ENCODE peak calls at places on chromosomes 16 and 17, in five cellular contexts. One of them, this sample, is unnamed. For H3K36me3, the result is how much of the 10 kb centered on the place peaks cover.

GRCh38 chr16:86317617-86318021 is 192.7 kb upstream of the FOXF1 start:
- DNase-seq in neural progenitor cell: no peak
- DNase-seq in HCT116: no peak
- DNase-seq in mesenchymal stem cell: no peak
- DNase-seq in kidney: no peak
- DNase-seq in this sample: no peak

GRCh38 chr16:51071326-51071725 is 79.7 kb downstream of the SALL1 start:
- DNase-seq in neural progenitor cell: no peak
- DNase-seq in HCT116: no peak
- DNase-seq in mesenchymal stem cell: no peak
- DNase-seq in kidney: no peak
- DNase-seq in this sample: no peak

GRCh38 chr17:49746791-49747490 is 17.0 kb downstream of the FAM117A start:
- DNase-seq in neural progenitor cell: no peak
- DNase-seq in HCT116: no peak
- DNase-seq in mesenchymal stem cell: no peak
- DNase-seq in kidney: no peak
- DNase-seq in this sample: no peak

GRCh38 chr17:76994237-76994637 is 126.0 kb downstream of the MGAT5B start:
- DNase-seq in neural progenitor cell: peak
- DNase-seq in HCT116: no peak
- DNase-seq in mesenchymal stem cell: no peak
- DNase-seq in kidney: no peak
- DNase-seq in this sample: no peak

GRCh38 chr17:51341457-51341856 is 81.1 kb downstream of the UTP18 start:
- DNase-seq in neural progenitor cell: no peak
- DNase-seq in HCT116: no peak
- DNase-seq in mesenchymal stem cell: no peak
- DNase-seq in kidney: no peak
- DNase-seq in this sample: no peak

GRCh38 chr17:7225711-7226331 is 6.1 kb downstream of the ACADVL start:
- DNase-seq in neural progenitor cell: no peak
- DNase-seq in HCT116: no peak
- DNase-seq in mesenchymal stem cell: no peak
- DNase-seq in kidney: peak
- DNase-seq in this sample: no peak

GRCh38 chr16:15966420-15967222 is 17.2 kb downstream of the ABCC1 start:
- DNase-seq in neural progenitor cell: no peak
- DNase-seq in HCT116: peak
- DNase-seq in mesenchymal stem cell: peak
- DNase-seq in kidney: no peak
- DNase-seq in this sample: no peak

GRCh38 chr17:77214328-77214727 is 73.6 kb downstream of the SEC14L1 start:
- DNase-seq in neural progenitor cell: no peak
- DNase-seq in HCT116: no peak
- DNase-seq in mesenchymal stem cell: no peak
- DNase-seq in kidney: no peak
- DNase-seq in this sample: no peak

GRCh38 chr17:11511696-11512095 is 86.6 kb upstream of the DNAH9 start:
- DNase-seq in neural progenitor cell: no peak
- DNase-seq in HCT116: no peak
- DNase-seq in mesenchymal stem cell: no peak
- DNase-seq in kidney: no peak
- DNase-seq in this sample: no peak

GRCh38 chr16:69301861-69302260 is 9.3 kb upstream of the VPS4A start:
- DNase-seq in neural progenitor cell: no peak
- DNase-seq in HCT116: no peak
- DNase-seq in mesenchymal stem cell: no peak
- DNase-seq in kidney: no peak
- DNase-seq in this sample: no peak

GRCh38 chr17:31313982-31314787 is at the start of gene EVI2B:
- DNase-seq in neural progenitor cell: no peak
- DNase-seq in HCT116: no peak
- DNase-seq in mesenchymal stem cell: peak
- DNase-seq in kidney: no peak
- DNase-seq in this sample: no peak

GRCh38 chr16:57900796-57901479 is 70.0 kb downstream of the CNGB1 start:
- DNase-seq in neural progenitor cell: no peak
- DNase-seq in HCT116: no peak
- DNase-seq in mesenchymal stem cell: no peak
- DNase-seq in kidney: peak
- DNase-seq in this sample: no peak

GRCh38 chr16:31868701-31869167 is 4.9 kb upstream of the ZNF267 start:
- DNase-seq in neural progenitor cell: peak
- DNase-seq in HCT116: peak
- DNase-seq in mesenchymal stem cell: peak
- DNase-seq in kidney: peak
- DNase-seq in this sample: peak

GRCh38 chr17:74960739-74961342 is 11.7 kb downstream of the HID1 start:
- DNase-seq in neural progenitor cell: peak
- DNase-seq in HCT116: peak
- DNase-seq in mesenchymal stem cell: peak
- DNase-seq in kidney: no peak
- DNase-seq in this sample: no peak

GRCh38 chr16:11330526-11331237 is 14.6 kb upstream of the RMI2 start:
- DNase-seq in neural progenitor cell: no peak
- DNase-seq in HCT116: no peak
- DNase-seq in mesenchymal stem cell: no peak
- DNase-seq in kidney: no peak
- DNase-seq in this sample: no peak

GRCh38 chr16:15415411-15416070 is 18.8 kb upstream of the BMERB1 start:
- DNase-seq in neural progenitor cell: no peak
- DNase-seq in HCT116: no peak
- DNase-seq in mesenchymal stem cell: no peak
- DNase-seq in kidney: no peak
- DNase-seq in this sample: no peak

GRCh38 chr16:1941924-1942809 is 832 bp downstream of the MSRB1 start:
- DNase-seq in neural progenitor cell: no peak
- DNase-seq in HCT116: no peak
- DNase-seq in mesenchymal stem cell: no peak
- DNase-seq in kidney: no peak
- DNase-seq in this sample: no peak

GRCh38 chr17:2064980-2065785 is 10.3 kb downstream of the HIC1 start:
- DNase-seq in neural progenitor cell: peak
- DNase-seq in HCT116: no peak
- DNase-seq in mesenchymal stem cell: peak
- DNase-seq in kidney: peak
- DNase-seq in this sample: no peak

GRCh38 chr17:16419929-16420271 is 4.5 kb downstream of the TRPV2 start:
- DNase-seq in neural progenitor cell: no peak
- DNase-seq in HCT116: no peak
- DNase-seq in mesenchymal stem cell: peak
- DNase-seq in kidney: no peak
- DNase-seq in this sample: peak

GRCh38 chr16:48330847-48331204 is 54.4 kb downstream of the SIAH1 start:
- DNase-seq in neural progenitor cell: no peak
- DNase-seq in HCT116: no peak
- DNase-seq in mesenchymal stem cell: no peak
- DNase-seq in kidney: no peak
- DNase-seq in this sample: no peak

GRCh38 chr16:80300876-80301275 is 239.9 kb upstream of the DYNLRB2 start:
- DNase-seq in neural progenitor cell: no peak
- DNase-seq in HCT116: no peak
- DNase-seq in mesenchymal stem cell: no peak
- DNase-seq in kidney: no peak
- DNase-seq in this sample: no peak

GRCh38 chr17:17729620-17730249 is 48.5 kb downstream of the RAI1 start:
- DNase-seq in neural progenitor cell: peak
- DNase-seq in HCT116: peak
- DNase-seq in mesenchymal stem cell: peak
- DNase-seq in kidney: no peak
- DNase-seq in this sample: peak

GRCh38 chr17:64378890-64379354 is 11.7 kb downstream of the PECAM1 start:
- DNase-seq in neural progenitor cell: no peak
- DNase-seq in HCT116: no peak
- DNase-seq in mesenchymal stem cell: no peak
- DNase-seq in kidney: peak
- DNase-seq in this sample: no peak

GRCh38 chr16:19008245-19008644 is 24.5 kb downstream of the TMC7 start:
- DNase-seq in neural progenitor cell: peak
- DNase-seq in HCT116: no peak
- DNase-seq in mesenchymal stem cell: peak
- DNase-seq in kidney: no peak
- DNase-seq in this sample: no peak

GRCh38 chr16:84821728-84822676 is 2.2 kb downstream of the CRISPLD2 start:
- DNase-seq in neural progenitor cell: no peak
- DNase-seq in HCT116: no peak
- DNase-seq in mesenchymal stem cell: peak
- DNase-seq in kidney: peak
- DNase-seq in this sample: no peak

GRCh38 chr16:72985148-72985882 is 62.6 kb downstream of the ZFHX3 start:
- DNase-seq in neural progenitor cell: no peak
- DNase-seq in HCT116: no peak
- DNase-seq in mesenchymal stem cell: peak
- DNase-seq in kidney: no peak
- DNase-seq in this sample: no peak

DNA sequence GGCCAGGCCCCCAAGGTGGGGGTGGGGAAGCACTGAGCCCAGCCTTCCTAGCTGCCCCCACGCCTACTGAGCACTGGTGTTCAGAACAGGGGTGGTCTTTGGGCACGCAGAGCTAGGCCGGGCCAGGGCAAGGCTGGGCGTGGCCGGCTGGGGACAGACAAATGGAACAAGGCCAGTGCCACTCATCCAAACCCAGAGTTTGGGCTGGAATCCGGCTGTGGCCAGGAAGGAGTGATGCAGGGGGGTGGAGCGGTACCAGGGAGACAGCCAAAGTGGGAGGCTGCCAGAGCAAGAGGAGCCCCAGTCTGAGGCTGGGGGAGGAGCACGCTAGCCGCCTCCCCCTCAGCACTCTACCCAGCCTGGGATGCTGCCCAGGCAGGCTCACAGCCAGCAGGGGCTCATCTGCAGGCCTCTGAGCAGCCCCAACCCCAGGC is 9.3 kb downstream of the TP53I13 start:
- DNase-seq in neural progenitor cell: no peak
- DNase-seq in HCT116: no peak
- DNase-seq in mesenchymal stem cell: no peak
- DNase-seq in kidney: peak
- DNase-seq in this sample: no peak
- H3K36me3 ChIP-seq in neural progenitor cell: under half
- H3K36me3 ChIP-seq in HCT116: under half
- H3K36me3 ChIP-seq in mesenchymal stem cell: half or more
- H3K36me3 ChIP-seq in kidney: under half
- H3K36me3 ChIP-seq in this sample: half or more

GRCh38 chr17:38673714-38674012 is 1.1 kb downstream of the EPOP start:
- DNase-seq in neural progenitor cell: peak
- DNase-seq in HCT116: no peak
- DNase-seq in mesenchymal stem cell: no peak
- DNase-seq in kidney: no peak
- DNase-seq in this sample: no peak

GRCh38 chr17:38672788-38673713 is 1.7 kb downstream of the EPOP start:
- DNase-seq in neural progenitor cell: peak
- DNase-seq in HCT116: no peak
- DNase-seq in mesenchymal stem cell: no peak
- DNase-seq in kidney: no peak
- DNase-seq in this sample: no peak

GRCh38 chr17:38674013-38674748 is 576 bp downstream of the EPOP start:
- DNase-seq in neural progenitor cell: peak
- DNase-seq in HCT116: no peak
- DNase-seq in mesenchymal stem cell: no peak
- DNase-seq in kidney: peak
- DNase-seq in this sample: no peak

GRCh38 chr17:38669520-38669919 is 5.2 kb downstream of the EPOP start:
- DNase-seq in neural progenitor cell: no peak
- DNase-seq in HCT116: no peak
- DNase-seq in mesenchymal stem cell: no peak
- DNase-seq in kidney: no peak
- DNase-seq in this sample: no peak

GRCh38 chr17:38671939-38672720 is 2.6 kb downstream of the EPOP start:
- DNase-seq in neural progenitor cell: peak
- DNase-seq in HCT116: no peak
- DNase-seq in mesenchymal stem cell: no peak
- DNase-seq in kidney: no peak
- DNase-seq in this sample: no peak
- H3K4me3 ChIP-seq in neural progenitor cell: peak
- H3K4me3 ChIP-seq in HCT116: no peak
- H3K4me3 ChIP-seq in mesenchymal stem cell: no peak
- H3K4me3 ChIP-seq in kidney: no peak
- H3K4me3 ChIP-seq in this sample: no peak

DNA sequence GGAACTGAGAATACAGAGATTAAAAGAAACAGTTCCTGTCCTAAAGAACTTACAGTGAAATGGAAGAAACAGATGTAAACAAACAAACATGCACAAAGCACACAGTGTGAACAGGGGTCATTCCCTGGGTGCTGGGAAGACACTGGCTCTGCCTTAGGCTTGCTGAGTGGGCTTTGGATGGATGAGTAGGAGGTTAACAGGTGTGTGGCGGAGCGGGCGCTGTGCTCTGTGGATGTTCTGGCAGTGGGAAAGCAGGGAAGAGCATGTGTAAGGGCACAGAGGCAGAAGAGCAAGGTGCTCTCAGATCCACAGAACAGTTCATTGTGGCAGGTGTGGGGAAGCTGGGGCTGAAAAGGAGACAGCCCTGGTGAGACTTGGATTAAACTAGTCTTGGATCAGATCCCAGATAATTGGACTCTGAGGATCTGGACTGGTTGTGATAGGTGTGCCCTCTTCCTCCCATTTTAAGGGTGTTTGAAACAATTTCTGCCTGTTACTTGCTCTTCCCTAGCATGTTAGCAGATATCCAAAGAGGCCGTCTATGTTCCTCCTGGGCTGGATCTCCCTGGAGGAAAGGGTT is 8.1 kb downstream of the HROB start:
- DNase-seq in neural progenitor cell: no peak
- DNase-seq in HCT116: no peak
- DNase-seq in mesenchymal stem cell: no peak
- DNase-seq in kidney: no peak
- DNase-seq in this sample: no peak
- H3K36me3 ChIP-seq in neural progenitor cell: under half
- H3K36me3 ChIP-seq in HCT116: under half
- H3K36me3 ChIP-seq in mesenchymal stem cell: under half
- H3K36me3 ChIP-seq in kidney: under half
- H3K36me3 ChIP-seq in this sample: under half

DNA sequence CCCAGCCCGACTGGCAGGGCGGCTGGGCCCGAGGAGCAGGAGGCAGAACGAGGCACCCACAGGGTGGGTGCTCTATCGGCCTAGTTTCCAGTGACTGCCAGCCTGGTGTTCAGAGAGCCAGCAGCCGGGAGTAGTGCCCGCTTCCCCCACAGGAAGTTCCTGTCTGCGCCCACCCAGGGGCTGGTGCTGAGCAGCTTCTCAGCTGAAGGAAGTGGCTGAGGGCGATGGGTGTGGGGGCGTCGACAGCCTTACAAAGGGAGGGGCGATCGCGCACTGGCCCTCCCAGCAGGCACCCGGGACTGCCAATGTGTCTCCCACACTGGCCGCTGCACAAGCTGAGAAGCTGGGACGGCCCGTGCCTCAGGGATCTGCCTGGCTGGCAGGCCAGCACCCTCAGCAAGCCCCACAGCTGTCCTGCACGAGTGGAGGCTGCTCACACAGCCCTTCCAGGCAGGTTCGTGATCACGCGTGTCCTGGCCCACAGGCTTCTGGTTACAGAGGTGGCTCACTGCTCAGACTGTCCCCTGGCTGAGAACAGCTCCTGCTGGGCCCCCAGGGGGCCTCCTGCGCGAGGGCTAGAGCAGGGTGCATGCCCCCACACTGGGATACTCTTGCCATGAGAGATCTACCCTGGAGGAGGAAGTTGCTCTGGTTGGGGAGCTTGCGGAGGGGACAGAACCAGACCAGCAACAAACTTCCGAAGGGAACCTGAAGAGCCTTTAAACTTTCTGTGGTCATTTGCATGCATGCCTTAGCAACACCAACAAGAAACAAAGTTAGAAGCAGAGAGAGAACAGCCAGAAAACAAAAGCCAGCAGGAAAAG is 2.5 kb downstream of the RNF166 start:
- DNase-seq in neural progenitor cell: no peak
- DNase-seq in HCT116: no peak
- DNase-seq in mesenchymal stem cell: no peak
- DNase-seq in kidney: no peak
- DNase-seq in this sample: peak
- H3K4me3 ChIP-seq in neural progenitor cell: no peak
- H3K4me3 ChIP-seq in HCT116: no peak
- H3K4me3 ChIP-seq in mesenchymal stem cell: no peak
- H3K4me3 ChIP-seq in kidney: peak
- H3K4me3 ChIP-seq in this sample: peak

This sample was measured in effector memory CD4-positive, alpha-beta T cell.